ENCODE peak calls at places on chromosomes 12 and 14, in nine cellular contexts. One of them, this sample, is unnamed.

GRCh38 chr12:22626429-22626828 is 1.5 kb downstream of the ETNK1 start:
- DNase-seq in esophagus squamous epithelium: no peak
- DNase-seq in fibroblast of mammary gland: peak; percentile 79
- DNase-seq in cardiac muscle cell: no peak
- DNase-seq in thyroid gland: no peak
- DNase-seq in transverse colon: no peak
- DNase-seq in astrocyte of the spinal cord: peak; percentile 34
- DNase-seq in WTC11: no peak
- DNase-seq in GM20000: peak; percentile 55
- DNase-seq in this sample: no peak

GRCh38 chr14:94098359-94098758 is 12.2 kb upstream of the IFI27 start:
- DNase-seq in esophagus squamous epithelium: no peak
- DNase-seq in GM20000: no peak
- DNase-seq in fibroblast of mammary gland: peak; percentile 89
- DNase-seq in astrocyte of the spinal cord: no peak
- DNase-seq in transverse colon: no peak
- DNase-seq in cardiac muscle cell: no peak
- DNase-seq in WTC11: no peak
- DNase-seq in thyroid gland: no peak
- DNase-seq in this sample: no peak

GRCh38 chr14:89630096-89630829 is 213.2 kb upstream of the FOXN3 start:
- DNase-seq in cardiac muscle cell: no peak
- DNase-seq in thyroid gland: no peak
- DNase-seq in astrocyte of the spinal cord: no peak
- DNase-seq in fibroblast of mammary gland: peak; percentile 76
- DNase-seq in esophagus squamous epithelium: no peak
- DNase-seq in GM20000: no peak
- DNase-seq in WTC11: no peak
- DNase-seq in transverse colon: no peak
- DNase-seq in this sample: peak; percentile 78

GRCh38 chr12:127567531-127567930 is 699.4 kb upstream of the TMEM132C start:
- DNase-seq in cardiac muscle cell: no peak
- DNase-seq in fibroblast of mammary gland: no peak
- DNase-seq in esophagus squamous epithelium: no peak
- DNase-seq in transverse colon: no peak
- DNase-seq in WTC11: no peak
- DNase-seq in GM20000: no peak
- DNase-seq in astrocyte of the spinal cord: no peak
- DNase-seq in thyroid gland: no peak
- DNase-seq in this sample: no peak

GRCh38 chr14:96129128-96129736 is 75.4 kb upstream of the BDKRB2 start:
- DNase-seq in transverse colon: no peak
- DNase-seq in thyroid gland: no peak
- DNase-seq in esophagus squamous epithelium: no peak
- DNase-seq in cardiac muscle cell: no peak
- DNase-seq in fibroblast of mammary gland: no peak
- DNase-seq in WTC11: no peak
- DNase-seq in GM20000: no peak
- DNase-seq in astrocyte of the spinal cord: no peak
- DNase-seq in this sample: no peak

GRCh38 chr12:58148405-58148804 is 207.0 kb downstream of the ATP23 start:
- DNase-seq in astrocyte of the spinal cord: peak; percentile 47
- DNase-seq in thyroid gland: no peak
- DNase-seq in fibroblast of mammary gland: peak; percentile 59
- DNase-seq in transverse colon: no peak
- DNase-seq in esophagus squamous epithelium: no peak
- DNase-seq in WTC11: no peak
- DNase-seq in cardiac muscle cell: no peak
- DNase-seq in GM20000: no peak
- DNase-seq in this sample: no peak

GRCh38 chr14:99732436-99733220 is 48.5 kb downstream of the CYP46A1 start:
- DNase-seq in transverse colon: peak; percentile 6
- DNase-seq in GM20000: no peak
- DNase-seq in fibroblast of mammary gland: no peak
- DNase-seq in WTC11: peak; percentile 8
- DNase-seq in astrocyte of the spinal cord: no peak
- DNase-seq in cardiac muscle cell: no peak
- DNase-seq in esophagus squamous epithelium: no peak
- DNase-seq in thyroid gland: peak; percentile 57
- DNase-seq in this sample: peak; percentile 13

GRCh38 chr14:37443461-37443860 is 151.6 kb downstream of the FOXA1 start:
- DNase-seq in GM20000: no peak
- DNase-seq in fibroblast of mammary gland: peak; percentile 65
- DNase-seq in thyroid gland: no peak
- DNase-seq in cardiac muscle cell: no peak
- DNase-seq in esophagus squamous epithelium: no peak
- DNase-seq in WTC11: no peak
- DNase-seq in transverse colon: no peak
- DNase-seq in astrocyte of the spinal cord: peak; percentile 41
- DNase-seq in this sample: no peak

GRCh38 chr14:99884834-99885648 is 91.8 kb downstream of the EML1 start:
- DNase-seq in cardiac muscle cell: peak; percentile 71
- DNase-seq in thyroid gland: peak; percentile 31
- DNase-seq in WTC11: no peak
- DNase-seq in GM20000: peak; percentile 53
- DNase-seq in esophagus squamous epithelium: no peak
- DNase-seq in transverse colon: no peak
- DNase-seq in astrocyte of the spinal cord: peak; percentile 74
- DNase-seq in fibroblast of mammary gland: peak; percentile 76
- DNase-seq in this sample: no peak

GRCh38 chr12:116236148-116236731 is 41.3 kb downstream of the MED13L start:
- DNase-seq in transverse colon: peak; percentile 37
- DNase-seq in thyroid gland: peak; percentile 48
- DNase-seq in fibroblast of mammary gland: peak; percentile 70
- DNase-seq in GM20000: peak; percentile 49
- DNase-seq in cardiac muscle cell: peak; percentile 65
- DNase-seq in WTC11: peak; percentile 25
- DNase-seq in esophagus squamous epithelium: no peak
- DNase-seq in astrocyte of the spinal cord: peak; percentile 69
- DNase-seq in this sample: peak; percentile 35

DNA sequence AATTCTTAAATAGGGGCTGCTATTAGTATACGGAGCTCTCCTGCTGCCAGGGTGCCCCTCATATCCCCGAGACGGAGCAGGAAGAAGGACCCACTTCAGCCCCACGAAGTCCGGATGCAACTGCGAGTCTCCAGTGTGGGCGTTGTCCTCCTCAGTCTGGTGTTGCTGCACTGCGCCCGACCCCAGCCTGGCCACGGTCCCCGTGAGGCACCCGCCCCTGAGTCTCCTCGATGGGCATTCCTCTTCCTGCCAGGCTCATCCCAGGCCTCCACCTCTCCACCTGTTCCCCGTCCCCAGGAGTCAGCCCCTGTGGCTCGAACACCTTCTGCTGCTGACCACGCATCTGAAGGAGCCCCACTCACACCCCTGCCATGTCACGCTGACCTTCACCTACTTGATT is 68.1 kb upstream of the SFSWAP start:
- DNase-seq in thyroid gland: no peak
- DNase-seq in astrocyte of the spinal cord: no peak
- DNase-seq in transverse colon: no peak
- DNase-seq in cardiac muscle cell: no peak
- DNase-seq in fibroblast of mammary gland: no peak
- DNase-seq in WTC11: no peak
- DNase-seq in GM20000: no peak
- DNase-seq in esophagus squamous epithelium: no peak
- DNase-seq in this sample: no peak
- TF ChIP-seq CTCF in thyroid gland: no peak
- TF ChIP-seq CTCF in astrocyte of the spinal cord: no peak
- TF ChIP-seq CTCF in transverse colon: no peak
- TF ChIP-seq CTCF in cardiac muscle cell: no peak
- TF ChIP-seq CTCF in fibroblast of mammary gland: no peak
- TF ChIP-seq CTCF in WTC11: no peak
- TF ChIP-seq CTCF in GM20000: no peak
- TF ChIP-seq CTCF in esophagus squamous epithelium: no peak
- TF ChIP-seq CTCF in this sample: no peak

DNA sequence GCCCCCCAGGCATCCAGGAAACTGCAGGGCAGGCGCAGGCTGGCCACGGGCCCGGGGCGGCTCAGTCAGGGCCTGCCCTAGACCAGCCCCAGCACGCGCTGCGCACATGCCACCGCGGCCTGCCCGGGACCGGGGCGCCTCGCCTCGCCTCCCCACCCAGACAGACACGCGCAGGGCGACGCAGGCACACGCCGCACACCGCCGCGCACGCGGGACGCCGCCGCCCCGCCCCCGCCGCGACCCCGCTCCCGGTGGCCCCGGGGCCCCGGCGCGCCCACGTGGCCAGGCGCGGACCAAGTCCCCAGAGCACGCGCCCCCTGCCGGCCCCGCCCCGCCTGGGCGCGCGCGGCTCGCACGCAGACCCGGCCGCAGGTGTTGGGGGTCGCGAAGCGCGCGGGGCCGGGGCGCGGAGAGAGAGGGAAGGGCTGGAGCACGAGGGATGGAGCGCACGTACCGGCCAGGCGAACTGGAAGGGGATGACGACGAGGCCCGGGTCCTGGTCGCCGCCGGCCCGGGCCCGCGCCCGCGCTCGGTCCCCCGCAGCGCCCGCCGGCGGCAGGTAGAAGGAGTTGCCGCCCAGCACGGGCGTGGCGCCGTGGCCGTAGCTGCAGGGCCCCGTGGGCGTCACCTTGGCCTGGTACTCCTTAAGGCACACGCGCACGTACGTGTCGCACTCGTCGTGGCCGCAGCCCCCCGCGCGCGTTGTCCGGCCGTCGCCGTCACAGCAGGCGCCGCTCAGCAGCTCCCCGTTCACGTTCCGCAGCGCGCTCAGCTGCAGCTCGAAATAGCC is 1.1 kb downstream of the JAG2 start:
- DNase-seq in thyroid gland: peak; percentile 27
- DNase-seq in astrocyte of the spinal cord: no peak
- DNase-seq in transverse colon: peak; percentile 26
- DNase-seq in GM20000: no peak
- DNase-seq in cardiac muscle cell: peak; percentile 74
- DNase-seq in fibroblast of mammary gland: no peak
- DNase-seq in WTC11: no peak
- DNase-seq in esophagus squamous epithelium: no peak
- DNase-seq in this sample: peak; percentile 63
- TF ChIP-seq CTCF in thyroid gland: no peak
- TF ChIP-seq CTCF in astrocyte of the spinal cord: no peak
- TF ChIP-seq CTCF in transverse colon: no peak
- TF ChIP-seq CTCF in GM20000: no peak
- TF ChIP-seq CTCF in cardiac muscle cell: no peak
- TF ChIP-seq CTCF in fibroblast of mammary gland: no peak
- TF ChIP-seq CTCF in WTC11: peak; percentile 22
- TF ChIP-seq CTCF in esophagus squamous epithelium: peak; percentile 58
- TF ChIP-seq CTCF in this sample: peak; percentile 37

GRCh38 chr12:132592261-132592970 is 18.0 kb downstream of the LRCOL1 start:
- DNase-seq in fibroblast of mammary gland: no peak
- DNase-seq in astrocyte of the spinal cord: no peak
- DNase-seq in thyroid gland: no peak
- DNase-seq in WTC11: no peak
- DNase-seq in esophagus squamous epithelium: no peak
- DNase-seq in cardiac muscle cell: no peak
- DNase-seq in transverse colon: no peak
- DNase-seq in GM20000: no peak
- DNase-seq in this sample: no peak
- TF ChIP-seq CTCF in fibroblast of mammary gland: no peak
- TF ChIP-seq CTCF in astrocyte of the spinal cord: no peak
- TF ChIP-seq CTCF in thyroid gland: no peak
- TF ChIP-seq CTCF in WTC11: no peak
- TF ChIP-seq CTCF in esophagus squamous epithelium: no peak
- TF ChIP-seq CTCF in cardiac muscle cell: no peak
- TF ChIP-seq CTCF in transverse colon: no peak
- TF ChIP-seq CTCF in GM20000: no peak
- TF ChIP-seq CTCF in this sample: no peak

GRCh38 chr12:128671528-128672042 is 152.2 kb downstream of the SLC15A4 start:
- DNase-seq in thyroid gland: no peak
- DNase-seq in transverse colon: no peak
- DNase-seq in cardiac muscle cell: no peak
- DNase-seq in WTC11: no peak
- DNase-seq in fibroblast of mammary gland: no peak
- DNase-seq in GM20000: no peak
- DNase-seq in esophagus squamous epithelium: no peak
- DNase-seq in astrocyte of the spinal cord: no peak
- DNase-seq in this sample: no peak
- TF ChIP-seq CTCF in thyroid gland: no peak
- TF ChIP-seq CTCF in transverse colon: no peak
- TF ChIP-seq CTCF in cardiac muscle cell: no peak
- TF ChIP-seq CTCF in WTC11: no peak
- TF ChIP-seq CTCF in fibroblast of mammary gland: no peak
- TF ChIP-seq CTCF in GM20000: no peak
- TF ChIP-seq CTCF in esophagus squamous epithelium: no peak
- TF ChIP-seq CTCF in astrocyte of the spinal cord: no peak
- TF ChIP-seq CTCF in this sample: no peak